ENCODE peak calls at places on chromosomes 5 and 9, in nine cellular contexts. U, B, I, Y, S, L, D, W and X are unnamed samples.

GRCh38 chr9:125902224-125902623 is 155.1 kb downstream of the PBX3 start:
- DNase-seq in U (no peak), D (no peak), W (no peak), Y (no peak), I (no peak), S (no peak), B (no peak), L (no peak), X (no peak)

GRCh38 chr9:34562136-34562745 is 27.3 kb downstream of the CNTFR start:
- DNase-seq in U (no peak), D (no peak), W (no peak), Y (no peak), I (no peak), L (no peak), S (peak), B (no peak), X (peak)

GRCh38 chr9:97688654-97689053 is 8.5 kb downstream of the XPA start:
- DNase-seq in S (no peak), W (no peak), U (no peak), Y (no peak), B (no peak), I (no peak), L (no peak), D (no peak), X (no peak)

GRCh38 chr9:133690111-133690561 is 48.0 kb downstream of the SARDH start:
- DNase-seq in W (no peak), I (no peak), S (no peak), L (no peak), D (no peak), B (no peak), Y (peak), U (no peak), X (no peak)

GRCh38 chr5:178232124-178232919 is at the start of gene PHYKPL:
- DNase-seq in D (peak), I (peak), L (peak), Y (peak), U (peak), S (peak), B (peak), W (peak), X (peak)

GRCh38 chr5:56070795-56071539 is 76.2 kb upstream of the IL6ST start:
- DNase-seq in W (no peak), D (no peak), Y (no peak), S (no peak), L (no peak), I (no peak), U (peak), B (no peak), X (no peak)

GRCh38 chr9:129889936-129890717 is 54.9 kb downstream of the USP20 start:
- DNase-seq in B (no peak), I (peak), S (peak), Y (no peak), D (peak), L (no peak), W (no peak), U (no peak), X (peak)

GRCh38 chr9:14525840-14526239 is 167.4 kb downstream of the ZDHHC21 start:
- DNase-seq in I (no peak), W (no peak), D (no peak), S (no peak), Y (no peak), L (no peak), B (no peak), U (no peak), X (no peak)

GRCh38 chr9:128636024-128636390 is 20.6 kb downstream of the DYNC2I2 start:
- DNase-seq in L (peak), W (no peak), Y (peak), S (peak), B (peak), D (no peak), U (peak), I (no peak), X (no peak)
- TF ChIP-seq CTCF in L (no peak), W (peak), Y (peak), S (no peak), B (peak), D (no peak), U (no peak), I (no peak), X (no peak)

GRCh38 chr9:79570449-79571308 is 1.1 kb upstream of the TLE4 start:
- DNase-seq in I (peak), Y (peak), W (no peak), B (peak), D (peak), L (peak), S (peak), U (peak), X (peak)

GRCh38 chr9:79567671-79568098 is 4.1 kb upstream of the TLE4 start:
- DNase-seq in U (no peak), W (no peak), I (no peak), S (no peak), D (no peak), B (peak), L (no peak), Y (no peak), X (no peak)

GRCh38 chr9:79569814-79570448 is 1.8 kb upstream of the TLE4 start:
- DNase-seq in L (no peak), W (no peak), S (no peak), U (no peak), Y (no peak), I (no peak), D (no peak), B (no peak), X (no peak)

GRCh38 chr9:79571309-79572031 is at the start of gene TLE4:
- DNase-seq in Y (peak), S (peak), W (peak), D (peak), I (peak), U (peak), L (peak), B (peak), X (peak)

GRCh38 chr9:79568337-79569084 is 3.3 kb upstream of the TLE4 start:
- DNase-seq in B (no peak), W (no peak), Y (no peak), U (no peak), S (no peak), I (no peak), D (no peak), L (no peak), X (peak)
- TF ChIP-seq CTCF in B (no peak), W (no peak), Y (no peak), U (no peak), S (no peak), I (peak), D (no peak), L (no peak), X (no peak)

DNA sequence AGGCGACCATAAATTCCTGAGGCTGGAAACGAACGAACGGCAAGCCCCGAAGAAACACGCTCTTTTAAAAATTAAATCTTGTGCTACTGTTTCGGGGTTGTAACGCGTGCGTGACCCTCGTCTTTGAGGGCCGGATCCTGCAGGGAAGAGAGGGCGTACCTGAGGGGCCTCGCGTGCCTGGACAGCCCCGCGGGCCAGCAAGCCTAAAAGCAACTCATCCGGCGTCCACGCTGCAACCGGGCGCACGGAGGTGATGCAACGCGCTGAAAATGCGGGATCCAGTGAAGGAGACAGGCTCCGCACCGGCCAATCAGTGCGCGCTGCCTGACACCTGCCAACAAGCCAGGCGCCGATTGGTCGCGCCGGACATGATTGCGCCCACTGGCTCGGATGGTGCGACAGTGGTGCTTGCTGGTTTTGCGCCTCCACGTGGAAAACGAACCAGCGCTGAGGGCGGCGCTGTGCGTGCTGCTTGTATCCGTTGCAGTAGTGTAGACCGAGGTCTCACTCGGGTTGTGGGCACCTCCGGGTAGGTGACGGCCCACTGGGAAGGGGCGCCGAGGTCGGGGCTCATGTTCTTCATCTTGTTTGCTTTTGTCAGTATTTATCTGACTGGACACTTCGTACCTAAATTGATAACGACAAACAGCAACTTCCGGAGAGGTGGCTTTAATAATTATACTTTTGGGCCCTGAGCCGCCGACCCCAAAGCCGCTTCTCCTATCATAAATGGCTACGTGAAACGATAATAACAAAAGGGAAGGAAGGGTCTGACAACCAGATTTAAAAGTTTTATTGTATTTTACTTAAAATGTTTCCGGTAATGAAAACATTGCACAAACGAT is at the start of gene IARS1:
- DNase-seq in D (peak), I (peak), S (peak), B (peak), L (peak), W (peak), U (peak), Y (peak), X (peak)
- TF ChIP-seq CTCF in D (no peak), I (peak), S (no peak), B (no peak), L (peak), W (peak), U (peak), Y (peak), X (peak)

GRCh38 chr5:131064669-131065371 is 100.2 kb downstream of the HINT1 start:
- DNase-seq in W (no peak), I (peak), Y (no peak), D (no peak), B (no peak), L (no peak), S (no peak), U (no peak), X (no peak)

GRCh38 chr5:131067596-131067995 is 97.5 kb downstream of the HINT1 start:
- DNase-seq in Y (no peak), B (no peak), S (no peak), D (no peak), I (no peak), W (no peak), U (no peak), L (no peak), X (no peak)

GRCh38 chr5:131068893-131069643 is 96.0 kb downstream of the HINT1 start:
- DNase-seq in U (no peak), Y (no peak), B (no peak), D (peak), I (peak), W (no peak), S (no peak), L (no peak), X (peak)
- TF ChIP-seq CTCF in U (no peak), Y (no peak), B (no peak), D (peak), I (no peak), W (no peak), S (no peak), L (no peak), X (no peak)

DNA sequence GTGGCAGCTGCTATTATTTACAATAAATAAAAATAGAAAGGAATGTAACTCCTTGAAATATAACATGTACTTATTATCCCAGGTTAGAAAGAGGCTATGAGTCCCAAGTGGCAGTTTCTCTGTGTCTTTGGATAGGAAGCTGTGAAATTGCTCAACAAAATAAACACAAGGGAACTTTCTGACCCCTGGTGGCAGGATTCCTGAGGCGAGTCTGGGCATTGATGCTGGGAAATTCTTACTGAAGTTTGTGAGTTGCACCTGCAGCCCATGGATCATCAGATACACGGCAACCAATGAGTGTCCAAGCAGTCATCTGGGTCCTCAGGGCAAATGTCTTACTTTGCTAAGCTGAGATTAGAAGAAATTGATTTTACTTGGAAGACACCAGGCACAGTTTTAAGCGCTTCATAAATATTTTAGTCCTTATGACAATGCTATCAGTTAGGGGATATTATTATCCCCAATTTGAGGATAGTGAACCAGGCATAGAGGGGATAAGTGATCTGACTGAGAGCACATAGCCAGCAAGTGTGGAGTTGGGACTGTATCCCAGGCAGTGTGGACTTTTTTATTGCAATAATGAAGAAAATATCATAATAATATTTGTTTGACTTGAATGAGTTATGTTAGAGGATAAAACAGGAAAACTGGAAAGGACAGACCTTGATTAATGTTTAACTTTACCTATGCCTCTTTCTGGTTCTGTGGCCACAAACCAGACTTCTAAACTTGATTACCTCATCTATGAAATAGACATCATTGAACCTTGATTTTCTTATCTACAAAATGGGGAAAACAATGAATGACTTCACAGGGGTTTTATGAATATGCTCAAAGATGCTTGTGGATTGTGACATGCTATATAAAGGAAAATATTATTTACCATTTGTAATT is 265.5 kb upstream of the ADAMTSL1 start:
- DNase-seq in W (no peak), I (no peak), S (peak), D (no peak), U (peak), L (peak), B (peak), Y (no peak), X (no peak)
- TF ChIP-seq CTCF in W (peak), I (no peak), S (peak), D (no peak), U (peak), L (peak), B (peak), Y (peak), X (peak)

DNA sequence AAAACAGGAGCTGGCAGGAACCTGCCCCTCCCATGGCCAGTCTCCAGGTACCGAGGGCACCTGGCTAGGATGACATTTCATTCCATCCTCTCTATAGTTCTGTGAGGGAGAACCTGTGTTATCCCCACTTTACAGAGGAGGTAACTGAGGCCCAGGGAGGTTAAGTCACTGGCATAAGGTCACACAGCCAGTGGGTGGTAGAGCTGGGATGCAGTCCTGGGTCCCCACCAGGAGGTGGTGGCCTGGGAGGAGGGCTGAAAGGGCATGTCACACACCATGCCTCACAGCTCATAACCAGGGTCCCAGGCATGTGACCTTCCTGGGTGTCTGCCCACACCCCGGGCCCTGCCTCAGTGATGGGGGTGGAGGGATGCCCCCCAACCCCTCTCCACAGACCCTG is 77.8 kb upstream of the STXBP1 start:
- DNase-seq in B (no peak), U (no peak), I (no peak), L (no peak), Y (no peak), S (no peak), W (no peak), D (no peak), X (no peak)
- TF ChIP-seq CTCF in B (no peak), U (no peak), I (no peak), L (no peak), Y (no peak), S (no peak), W (no peak), D (no peak), X (no peak)

DNA sequence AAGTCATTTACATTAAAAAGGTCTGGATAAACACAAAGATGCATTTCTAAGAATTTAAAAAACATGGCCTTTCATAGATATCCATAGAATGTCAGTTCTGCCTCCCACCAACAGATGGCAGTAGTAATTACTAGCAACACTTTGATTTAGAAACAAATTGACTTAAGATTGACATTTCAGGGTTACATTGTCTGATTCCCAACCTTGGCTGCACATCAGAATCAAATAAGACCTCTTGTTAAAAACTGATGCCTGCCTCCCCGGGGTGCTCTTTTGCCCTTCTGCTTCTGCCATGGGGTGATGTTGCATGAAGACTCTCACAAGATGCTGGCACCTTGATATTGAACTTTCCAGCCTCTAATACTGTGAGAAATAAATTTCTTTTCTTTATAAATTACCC is 146.2 kb upstream of the GPR151 start:
- DNase-seq in U (peak), S (no peak), L (no peak), Y (no peak), W (no peak), I (no peak), D (no peak), B (no peak), X (peak)
- TF ChIP-seq CTCF in U (peak), S (peak), L (no peak), Y (peak), W (peak), I (peak), D (peak), B (no peak), X (peak)

GRCh38 chr5:50655067-50655809 is 11.2 kb upstream of the PARP8 start:
- DNase-seq in I (no peak), W (no peak), U (no peak), L (no peak), S (no peak), Y (no peak), D (no peak), B (no peak), X (no peak)
- TF ChIP-seq CTCF in I (no peak), W (no peak), U (no peak), L (no peak), S (no peak), Y (no peak), D (no peak), B (no peak), X (no peak)

DNA sequence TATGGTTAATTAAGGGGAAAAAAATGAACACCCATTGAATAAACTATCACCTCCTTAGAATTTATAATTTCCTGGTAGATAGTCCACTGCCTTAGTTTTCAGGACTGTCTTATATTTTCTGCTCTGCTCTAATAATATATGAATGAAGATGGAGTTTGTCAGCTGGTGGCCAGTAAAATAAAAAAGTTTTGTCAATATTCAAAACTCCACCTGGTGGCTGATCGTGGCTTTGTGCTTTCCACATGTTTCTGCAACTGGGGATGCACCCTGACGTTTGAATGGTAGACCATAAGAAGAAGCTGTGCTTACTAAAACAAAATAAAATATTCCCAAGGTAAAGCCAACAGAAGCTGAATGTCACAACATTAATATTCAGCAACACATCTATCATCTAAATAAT is 286.6 kb upstream of the IZUMO3 start:
- DNase-seq in D (no peak), W (no peak), S (peak), L (no peak), U (no peak), B (no peak), Y (no peak), I (no peak), X (no peak)
- TF ChIP-seq CTCF in D (no peak), W (no peak), S (no peak), L (no peak), U (peak), B (no peak), Y (no peak), I (peak), X (peak)